ENCODE peak calls at places on chromosomes 5 and 9, in five cellular contexts. One of them, this sample, is unnamed.

GRCh38 chr9:104858271-104858670 is 69.7 kb downstream of the ABCA1 start:
- DNase-seq in heart left ventricle: no peak
- DNase-seq in endothelial cell: no peak
- DNase-seq in sigmoid colon: no peak
- DNase-seq in H9: no peak
- DNase-seq in this sample: no peak

GRCh38 chr9:96116275-96117051 is 185.5 kb downstream of the HSD17B3 start:
- DNase-seq in heart left ventricle: no peak
- DNase-seq in endothelial cell: no peak
- DNase-seq in sigmoid colon: peak; percentile 88
- DNase-seq in H9: no peak
- DNase-seq in this sample: no peak

GRCh38 chr5:89315194-89315593 is 432.2 kb upstream of the MEF2C start:
- DNase-seq in heart left ventricle: no peak
- DNase-seq in endothelial cell: no peak
- DNase-seq in sigmoid colon: no peak
- DNase-seq in H9: no peak
- DNase-seq in this sample: peak; percentile 37

GRCh38 chr5:62506659-62507460 is 71.8 kb upstream of the LRRC70 start:
- DNase-seq in heart left ventricle: no peak
- DNase-seq in endothelial cell: no peak
- DNase-seq in sigmoid colon: no peak
- DNase-seq in H9: no peak
- DNase-seq in this sample: no peak

GRCh38 chr5:103014983-103015382 is 105.0 kb downstream of the GIN1 start:
- DNase-seq in heart left ventricle: no peak
- DNase-seq in endothelial cell: no peak
- DNase-seq in sigmoid colon: no peak
- DNase-seq in H9: no peak
- DNase-seq in this sample: no peak

GRCh38 chr5:81817086-81817485 is 66.2 kb upstream of the SSBP2 start:
- DNase-seq in heart left ventricle: no peak
- DNase-seq in endothelial cell: no peak
- DNase-seq in sigmoid colon: no peak
- DNase-seq in H9: no peak
- DNase-seq in this sample: no peak

GRCh38 chr5:90528704-90529233 is 615 bp downstream of the LYSMD3 start:
- DNase-seq in heart left ventricle: no peak
- DNase-seq in endothelial cell: no peak
- DNase-seq in sigmoid colon: no peak
- DNase-seq in H9: no peak
- DNase-seq in this sample: no peak

GRCh38 chr9:129568560-129569505 is 52.1 kb downstream of the C9orf50 start:
- DNase-seq in heart left ventricle: peak; percentile 64
- DNase-seq in endothelial cell: peak; percentile 48
- DNase-seq in sigmoid colon: peak; percentile 82
- DNase-seq in H9: peak; percentile 64
- DNase-seq in this sample: no peak

GRCh38 chr5:171420429-171421231 is 1.2 kb downstream of the FGF18 start:
- DNase-seq in heart left ventricle: peak; percentile 88
- DNase-seq in endothelial cell: no peak
- DNase-seq in sigmoid colon: peak; percentile 90
- DNase-seq in H9: peak; percentile 41
- DNase-seq in this sample: no peak

GRCh38 chr5:175521313-175521833 is 43.0 kb downstream of the SFXN1 start:
- DNase-seq in heart left ventricle: no peak
- DNase-seq in endothelial cell: no peak
- DNase-seq in sigmoid colon: no peak
- DNase-seq in H9: no peak
- DNase-seq in this sample: no peak

GRCh38 chr9:19127881-19128719 is 808 bp upstream of the PLIN2 start:
- DNase-seq in heart left ventricle: peak; percentile 33
- DNase-seq in endothelial cell: peak; percentile 19
- DNase-seq in sigmoid colon: peak; percentile 72
- DNase-seq in H9: peak; percentile 54
- DNase-seq in this sample: peak; percentile 43

GRCh38 chr5:177388521-177389052 is 4.4 kb downstream of the SLC34A1 start:
- DNase-seq in heart left ventricle: no peak
- DNase-seq in endothelial cell: no peak
- DNase-seq in sigmoid colon: no peak
- DNase-seq in H9: no peak
- DNase-seq in this sample: no peak

GRCh38 chr5:116448450-116448849 is 126.2 kb downstream of the SEMA6A start:
- DNase-seq in heart left ventricle: no peak
- DNase-seq in endothelial cell: no peak
- DNase-seq in sigmoid colon: no peak
- DNase-seq in H9: no peak
- DNase-seq in this sample: no peak

GRCh38 chr9:131385296-131385695 is 8.6 kb upstream of the PRRC2B start:
- DNase-seq in heart left ventricle: no peak
- DNase-seq in endothelial cell: no peak
- DNase-seq in sigmoid colon: no peak
- DNase-seq in H9: no peak
- DNase-seq in this sample: no peak

GRCh38 chr9:556675-557074 is 284.8 kb upstream of the DMRT1 start:
- DNase-seq in heart left ventricle: no peak
- DNase-seq in endothelial cell: no peak
- DNase-seq in sigmoid colon: no peak
- DNase-seq in H9: no peak
- DNase-seq in this sample: no peak

GRCh38 chr5:96121362-96121761 is 159.7 kb upstream of the ELL2 start:
- DNase-seq in heart left ventricle: no peak
- DNase-seq in endothelial cell: no peak
- DNase-seq in sigmoid colon: no peak
- DNase-seq in H9: no peak
- DNase-seq in this sample: no peak

GRCh38 chr5:149757186-149757950 is 27.3 kb downstream of the PPARGC1B start:
- DNase-seq in heart left ventricle: no peak
- DNase-seq in endothelial cell: no peak
- DNase-seq in sigmoid colon: no peak
- DNase-seq in H9: no peak
- DNase-seq in this sample: no peak

GRCh38 chr5:79200573-79201183 is 35.3 kb upstream of the JMY start:
- DNase-seq in heart left ventricle: no peak
- DNase-seq in endothelial cell: peak; percentile 7
- DNase-seq in sigmoid colon: no peak
- DNase-seq in H9: no peak
- DNase-seq in this sample: no peak

GRCh38 chr5:78019747-78020146 is 243.6 kb upstream of the TBCA start:
- DNase-seq in heart left ventricle: no peak
- DNase-seq in endothelial cell: no peak
- DNase-seq in sigmoid colon: no peak
- DNase-seq in H9: no peak
- DNase-seq in this sample: no peak

GRCh38 chr5:151094054-151094858 is 13.4 kb upstream of the TNIP1 start:
- DNase-seq in heart left ventricle: no peak
- DNase-seq in endothelial cell: no peak
- DNase-seq in sigmoid colon: no peak
- DNase-seq in H9: no peak
- DNase-seq in this sample: no peak

GRCh38 chr9:136996361-136997281 is at the start of gene CLIC3:
- DNase-seq in heart left ventricle: no peak
- DNase-seq in endothelial cell: no peak
- DNase-seq in sigmoid colon: no peak
- DNase-seq in H9: peak; percentile 76
- DNase-seq in this sample: no peak

GRCh38 chr5:132065351-132065937 is 5.0 kb downstream of the IL3 start:
- DNase-seq in heart left ventricle: peak; percentile 45
- DNase-seq in endothelial cell: peak; percentile 72
- DNase-seq in sigmoid colon: peak; percentile 56
- DNase-seq in H9: peak; percentile 80
- DNase-seq in this sample: no peak

GRCh38 chr9:5920860-5921328 is 30.2 kb downstream of the MLANA start:
- DNase-seq in heart left ventricle: no peak
- DNase-seq in endothelial cell: no peak
- DNase-seq in sigmoid colon: no peak
- DNase-seq in H9: no peak
- DNase-seq in this sample: no peak

GRCh38 chr5:100900796-100901731 is 2.0 kb downstream of the ST8SIA4 start:
- DNase-seq in heart left ventricle: peak; percentile 78
- DNase-seq in endothelial cell: peak; percentile 74
- DNase-seq in sigmoid colon: peak; percentile 79
- DNase-seq in H9: peak; percentile 75
- DNase-seq in this sample: peak; percentile 79

GRCh38 chr9:137700911-137701310 is 82.1 kb downstream of the EHMT1 start:
- DNase-seq in heart left ventricle: no peak
- DNase-seq in endothelial cell: no peak
- DNase-seq in sigmoid colon: no peak
- DNase-seq in H9: no peak
- DNase-seq in this sample: peak; percentile 29

GRCh38 chr9:136616307-136616635 is 46.4 kb upstream of the EGFL7 start:
- DNase-seq in heart left ventricle: no peak
- DNase-seq in endothelial cell: no peak
- DNase-seq in sigmoid colon: no peak
- DNase-seq in H9: no peak
- DNase-seq in this sample: no peak

GRCh38 chr9:78858266-78858665 is 561.3 kb downstream of the PSAT1 start:
- DNase-seq in heart left ventricle: no peak
- DNase-seq in endothelial cell: no peak
- DNase-seq in sigmoid colon: no peak
- DNase-seq in H9: no peak
- DNase-seq in this sample: no peak

GRCh38 chr5:9156282-9156681 is 389.6 kb downstream of the SEMA5A start:
- DNase-seq in heart left ventricle: no peak
- DNase-seq in endothelial cell: peak; percentile 53
- DNase-seq in sigmoid colon: no peak
- DNase-seq in H9: peak; percentile 69
- DNase-seq in this sample: no peak

GRCh38 chr9:137488906-137489305 is 29.8 kb upstream of the NSMF start:
- DNase-seq in heart left ventricle: no peak
- DNase-seq in endothelial cell: no peak
- DNase-seq in sigmoid colon: no peak
- DNase-seq in H9: no peak
- DNase-seq in this sample: no peak

GRCh38 chr5:56818409-56819026 is 3.2 kb downstream of the MAP3K1 start:
- DNase-seq in heart left ventricle: no peak
- DNase-seq in endothelial cell: no peak
- DNase-seq in sigmoid colon: no peak
- DNase-seq in H9: no peak
- DNase-seq in this sample: no peak

GRCh38 chr5:142296914-142297417 is 27.9 kb downstream of the SPRY4 start:
- DNase-seq in heart left ventricle: peak; percentile 70
- DNase-seq in endothelial cell: peak; percentile 40
- DNase-seq in sigmoid colon: no peak
- DNase-seq in H9: no peak
- DNase-seq in this sample: no peak

GRCh38 chr9:107587175-107587963 is 97.8 kb upstream of the KLF4 start:
- DNase-seq in heart left ventricle: peak; percentile 73
- DNase-seq in endothelial cell: no peak
- DNase-seq in sigmoid colon: no peak
- DNase-seq in H9: no peak
- DNase-seq in this sample: no peak

GRCh38 chr5:181192337-181193046 is 12.5 kb downstream of the TRIM7 start:
- DNase-seq in heart left ventricle: no peak
- DNase-seq in endothelial cell: no peak
- DNase-seq in sigmoid colon: no peak
- DNase-seq in H9: no peak
- DNase-seq in this sample: no peak

GRCh38 chr5:72224946-72225427 is 95.1 kb downstream of the MRPS27 start:
- DNase-seq in heart left ventricle: no peak
- DNase-seq in endothelial cell: no peak
- DNase-seq in sigmoid colon: no peak
- DNase-seq in H9: no peak
- DNase-seq in this sample: no peak

GRCh38 chr9:4939118-4939561 is 45.9 kb upstream of the JAK2 start:
- DNase-seq in heart left ventricle: no peak
- DNase-seq in endothelial cell: no peak
- DNase-seq in sigmoid colon: no peak
- DNase-seq in H9: no peak
- DNase-seq in this sample: no peak

GRCh38 chr9:18438300-18438925 is 35.5 kb upstream of the ADAMTSL1 start:
- DNase-seq in heart left ventricle: peak; percentile 26
- DNase-seq in endothelial cell: peak; percentile 22
- DNase-seq in sigmoid colon: peak; percentile 77
- DNase-seq in H9: peak; percentile 72
- DNase-seq in this sample: no peak

GRCh38 chr5:136035837-136036236 is 7.0 kb downstream of the TGFBI start:
- DNase-seq in heart left ventricle: no peak
- DNase-seq in endothelial cell: no peak
- DNase-seq in sigmoid colon: no peak
- DNase-seq in H9: no peak
- DNase-seq in this sample: no peak

GRCh38 chr5:122311888-122312669 is at the start of gene SNCAIP:
- DNase-seq in heart left ventricle: peak; percentile 54
- DNase-seq in endothelial cell: peak; percentile 64
- DNase-seq in sigmoid colon: peak; percentile 78
- DNase-seq in H9: peak; percentile 66
- DNase-seq in this sample: peak; percentile 75

GRCh38 chr5:53123702-53124101 is 14.1 kb upstream of the MOCS2 start:
- DNase-seq in heart left ventricle: no peak
- DNase-seq in endothelial cell: no peak
- DNase-seq in sigmoid colon: no peak
- DNase-seq in H9: no peak
- DNase-seq in this sample: no peak
- TF ChIP-seq CTCF in heart left ventricle: peak; percentile 34
- TF ChIP-seq CTCF in endothelial cell: no peak
- TF ChIP-seq CTCF in sigmoid colon: no peak
- TF ChIP-seq CTCF in H9: no peak
- TF ChIP-seq CTCF in this sample: peak; percentile 82

GRCh38 chr5:1737790-1738405 is 61.7 kb downstream of the MRPL36 start:
- DNase-seq in heart left ventricle: no peak
- DNase-seq in endothelial cell: peak; percentile 24
- DNase-seq in sigmoid colon: no peak
- DNase-seq in H9: peak; percentile 39
- DNase-seq in this sample: no peak
- TF ChIP-seq CTCF in heart left ventricle: peak; percentile 39
- TF ChIP-seq CTCF in endothelial cell: peak; percentile 49
- TF ChIP-seq CTCF in sigmoid colon: no peak
- TF ChIP-seq CTCF in H9: peak; percentile 89
- TF ChIP-seq CTCF in this sample: peak; percentile 71

GRCh38 chr5:10741661-10742060 is 19.4 kb downstream of the DAP start:
- DNase-seq in heart left ventricle: no peak
- DNase-seq in endothelial cell: no peak
- DNase-seq in sigmoid colon: no peak
- DNase-seq in H9: no peak
- DNase-seq in this sample: no peak
- TF ChIP-seq CTCF in heart left ventricle: no peak
- TF ChIP-seq CTCF in endothelial cell: no peak
- TF ChIP-seq CTCF in sigmoid colon: no peak
- TF ChIP-seq CTCF in H9: peak; percentile 39
- TF ChIP-seq CTCF in this sample: peak; percentile 46

GRCh38 chr5:42250-42649 is 49.7 kb upstream of the PLEKHG4B start:
- DNase-seq in heart left ventricle: no peak
- DNase-seq in endothelial cell: peak; percentile 57
- DNase-seq in sigmoid colon: no peak
- DNase-seq in H9: peak; percentile 63
- DNase-seq in this sample: no peak
- TF ChIP-seq CTCF in heart left ventricle: peak; percentile 35
- TF ChIP-seq CTCF in endothelial cell: no peak
- TF ChIP-seq CTCF in sigmoid colon: no peak
- TF ChIP-seq CTCF in H9: peak; percentile 82
- TF ChIP-seq CTCF in this sample: peak; percentile 82

GRCh38 chr5:154494036-154494435 is 16.0 kb upstream of the HAND1 start:
- DNase-seq in heart left ventricle: no peak
- DNase-seq in endothelial cell: no peak
- DNase-seq in sigmoid colon: no peak
- DNase-seq in H9: no peak
- DNase-seq in this sample: no peak
- TF ChIP-seq CTCF in heart left ventricle: no peak
- TF ChIP-seq CTCF in endothelial cell: no peak
- TF ChIP-seq CTCF in sigmoid colon: no peak
- TF ChIP-seq CTCF in H9: no peak
- TF ChIP-seq CTCF in this sample: no peak

This sample was measured in chondrocyte.